ENCODE peak calls at places on chromosome X, in six cellular contexts. O is substantia nigra, I is esophagus muscularis mucosa, T is retina, P is left cardiac atrium, V is posterior vena cava. E is an unnamed sample.

GRCh38 chrX:40415675-40416074 is 165.1 kb upstream of the ATP6AP2 start:
- DNase-seq in P (no peak), V (no peak), I (no peak), T (no peak), O (no peak), E (no peak)

GRCh38 chrX:155857561-155857960 is 23.6 kb upstream of the VAMP7 start:
- DNase-seq in O (no peak), P (no peak), T (no peak), V (no peak), I (no peak), E (no peak)

GRCh38 chrX:47815901-47816845 is 20.5 kb upstream of the ZNF81 start:
- DNase-seq in I (no peak), O (no peak), P (no peak), V (no peak), T (no peak), E (no peak)

GRCh38 chrX:13119386-13119785 is 75.0 kb upstream of the FAM9C start:
- DNase-seq in T (no peak), I (no peak), V (no peak), P (no peak), O (no peak), E (no peak)

GRCh38 chrX:97158270-97158669 is 274.6 kb downstream of the RPA4 start:
- DNase-seq in I (no peak), T (no peak), V (no peak), O (no peak), P (no peak), E (peak; percentile 6)

GRCh38 chrX:45598841-45599240 is 398.2 kb upstream of the DIPK2B start:
- DNase-seq in O (no peak), P (no peak), V (no peak), I (no peak), T (no peak), E (no peak)

GRCh38 chrX:46611658-46612362 is 38.2 kb downstream of the CHST7 start:
- DNase-seq in I (no peak), T (no peak), O (no peak), P (no peak), V (no peak), E (no peak)

GRCh38 chrX:125289920-125290319 is 29.8 kb upstream of the TEX13C start:
- DNase-seq in I (no peak), P (no peak), T (no peak), V (no peak), O (no peak), E (no peak)

GRCh38 chrX:68699960-68700746 is 52.7 kb downstream of the STARD8 start:
- DNase-seq in P (peak; percentile 54), I (no peak), T (no peak), V (no peak), O (no peak), E (no peak)

GRCh38 chrX:136694491-136695087 is 46.6 kb downstream of the CD40LG start:
- DNase-seq in V (no peak), O (no peak), P (no peak), I (no peak), T (peak; percentile 46), E (no peak)

GRCh38 chrX:125651426-125651825 is 331.8 kb downstream of the TEX13C start:
- DNase-seq in O (no peak), I (no peak), P (no peak), T (no peak), V (no peak), E (no peak)

GRCh38 chrX:134604701-134605271 is 53.5 kb downstream of the PLAC1 start:
- DNase-seq in T (no peak), I (no peak), O (no peak), P (peak; percentile 35), V (no peak), E (peak; percentile 52)

GRCh38 chrX:54891573-54891972 is 29.1 kb upstream of the TRO start:
- DNase-seq in P (no peak), T (no peak), I (no peak), V (no peak), O (peak; percentile 1), E (peak; percentile 13)

GRCh38 chrX:153612413-153612812 is 13.5 kb upstream of the CCNQ start:
- DNase-seq in V (peak; percentile 75), T (no peak), I (no peak), P (no peak), O (no peak), E (no peak)

GRCh38 chrX:23784487-23785301 is 1.7 kb downstream of the SAT1 start:
- DNase-seq in T (no peak), V (no peak), I (no peak), O (no peak), P (no peak), E (no peak)

GRCh38 chrX:19638968-19639539 is 123.7 kb upstream of the MAP3K15 start:
- DNase-seq in I (no peak), O (no peak), T (no peak), P (no peak), V (no peak), E (no peak)

GRCh38 chrX:70755850-70756249 is 152.7 kb downstream of the TEX11 start:
- DNase-seq in I (no peak), T (no peak), P (no peak), O (no peak), V (no peak), E (no peak)

GRCh38 chrX:91081873-91082272 is 352.8 kb upstream of the PABPC5 start:
- DNase-seq in P (no peak), V (no peak), I (no peak), O (no peak), T (no peak), E (no peak)

GRCh38 chrX:97622111-97622510 is 738.4 kb downstream of the RPA4 start:
- DNase-seq in T (no peak), I (no peak), O (no peak), P (no peak), V (no peak), E (no peak)

GRCh38 chrX:152831391-152831790 is 528 bp downstream of the NSDHL start:
- DNase-seq in O (no peak), P (no peak), V (no peak), T (no peak), I (no peak), E (no peak)

GRCh38 chrX:18654873-18655836 is 16.8 kb downstream of the RS1 start:
- DNase-seq in V (no peak), I (no peak), O (no peak), P (no peak), T (no peak), E (no peak)

GRCh38 chrX:109936114-109936513 is 66.8 kb upstream of the TMEM164 start:
- DNase-seq in V (no peak), I (no peak), O (no peak), P (no peak), T (no peak), E (no peak)

GRCh38 chrX:153972368-153973126 is at the start of gene TMEM187:
- DNase-seq in P (peak; percentile 90), V (peak; percentile 97), O (peak; percentile 68), I (peak; percentile 96), T (peak; percentile 87), E (peak; percentile 83)

GRCh38 chrX:73581002-73581628 is 18.1 kb downstream of the CHIC1 start:
- DNase-seq in O (no peak), I (no peak), T (no peak), V (no peak), P (no peak), E (no peak)

GRCh38 chrX:153870791-153871360 is 15.1 kb downstream of the L1CAM start:
- DNase-seq in V (peak; percentile 72), P (no peak), I (no peak), T (no peak), O (no peak), E (no peak)

GRCh38 chrX:154727418-154728323 is 23.2 kb downstream of the GAB3 start:
- DNase-seq in I (peak; percentile 93), T (no peak), V (no peak), P (peak; percentile 64), O (no peak), E (no peak)

GRCh38 chrX:48761674-48762471 is at the start of gene GLOD5:
- DNase-seq in P (no peak), V (peak; percentile 50), T (peak; percentile 6), I (no peak), O (no peak), E (peak; percentile 78)

GRCh38 chrX:153401133-153401764 is at the start of gene PNMA6E:
- DNase-seq in V (peak; percentile 56), P (no peak), O (no peak), T (no peak), I (no peak), E (no peak)

GRCh38 chrX:150047818-150048217 is 109.5 kb upstream of the EOLA2 start:
- DNase-seq in V (no peak), O (no peak), I (no peak), T (no peak), P (no peak), E (no peak)

GRCh38 chrX:54357414-54358377 is at the start of gene WNK3:
- DNase-seq in O (peak; percentile 61), V (peak; percentile 90), P (peak; percentile 85), I (peak; percentile 92), T (peak; percentile 86), E (peak; percentile 68)

GRCh38 chrX:70664726-70665125 is 220.1 kb downstream of the DLG3 start:
- DNase-seq in V (no peak), O (no peak), I (no peak), T (peak; percentile 1), P (no peak), E (peak; percentile 6)

GRCh38 chrX:9724711-9725110 is 40.9 kb downstream of the GPR143 start:
- DNase-seq in V (no peak), O (no peak), I (no peak), P (no peak), T (no peak), E (no peak)

E was measured in DMS153.